ENCODE peak calls at places on chromosome 5, in nine cellular contexts. A is heart left ventricle, J is pancreas, B is A549, Y is SK-N-SH, X is uterus, R is A673, P is left ventricle myocardium inferior, S is sigmoid colon. N is an unnamed sample.
A peak's percentile ranks its signal among the peaks of the same experiment; 100 is the strongest.

GRCh38 chr5:180007582-180007981 is 64.0 kb downstream of the RNF130 start:
- DNase-seq in A (peak; percentile 15), J (no peak), B (no peak), Y (peak; percentile 30), X (no peak), R (no peak), P (peak; percentile 29), S (no peak), N (no peak)

GRCh38 chr5:110371011-110371724 is 355.3 kb downstream of the TMEM232 start:
- DNase-seq in A (no peak), J (no peak), B (no peak), Y (no peak), X (no peak), R (no peak), P (no peak), S (no peak), N (no peak)

GRCh38 chr5:179435181-179435580 is 89.9 kb upstream of the ADAMTS2 start:
- DNase-seq in A (no peak), J (no peak), B (no peak), Y (no peak), X (no peak), R (no peak), P (no peak), S (peak; percentile 40), N (peak; percentile 30)

GRCh38 chr5:158739941-158740340 is 359.8 kb downstream of the EBF1 start:
- DNase-seq in A (peak; percentile 27), J (no peak), B (no peak), Y (no peak), X (peak; percentile 68), R (no peak), P (no peak), S (no peak), N (peak; percentile 70)

GRCh38 chr5:132226516-132227234 is 978 bp downstream of the P4HA2 start:
- DNase-seq in A (peak; percentile 33), J (peak; percentile 37), B (no peak), Y (no peak), X (no peak), R (no peak), P (no peak), S (peak; percentile 72), N (peak; percentile 44)

GRCh38 chr5:92556747-92557146 is 1024.3 kb downstream of the NR2F1-AS1 start:
- DNase-seq in A (no peak), J (no peak), B (no peak), Y (no peak), X (no peak), R (no peak), P (no peak), S (no peak), N (no peak)

GRCh38 chr5:96817496-96817895 is 9.8 kb upstream of the ERAP1 start:
- DNase-seq in A (no peak), J (no peak), B (no peak), Y (no peak), X (no peak), R (no peak), P (no peak), S (no peak), N (no peak)

GRCh38 chr5:101977729-101978345 is 318.2 kb downstream of the SLCO4C1 start:
- DNase-seq in A (no peak), J (no peak), B (peak; percentile 23), Y (peak; percentile 54), X (no peak), R (peak; percentile 72), P (no peak), S (no peak), N (peak; percentile 57)

GRCh38 chr5:153661897-153662296 is 171.4 kb downstream of the GRIA1 start:
- DNase-seq in A (no peak), J (no peak), B (no peak), Y (no peak), X (no peak), R (no peak), P (no peak), S (no peak), N (no peak)

GRCh38 chr5:86665984-86666760 is 48.4 kb downstream of the COX7C start:
- DNase-seq in A (no peak), J (peak; percentile 25), B (no peak), Y (no peak), X (no peak), R (no peak), P (no peak), S (no peak), N (no peak)

GRCh38 chr5:42952575-42952974 is 87.5 kb downstream of the ANXA2R start:
- DNase-seq in A (no peak), J (no peak), B (no peak), Y (no peak), X (no peak), R (no peak), P (no peak), S (no peak), N (no peak)

GRCh38 chr5:131534995-131535394 is 100.0 kb downstream of the RAPGEF6 start:
- DNase-seq in A (no peak), J (no peak), B (no peak), Y (no peak), X (no peak), R (no peak), P (no peak), S (no peak), N (no peak)

GRCh38 chr5:30638899-30639298 is 554.6 kb upstream of the CDH6 start:
- DNase-seq in A (no peak), J (no peak), B (no peak), Y (no peak), X (no peak), R (no peak), P (no peak), S (no peak), N (no peak)

GRCh38 chr5:57445006-57445714 is 37.5 kb downstream of the ACTBL2 start:
- DNase-seq in A (peak; percentile 15), J (no peak), B (no peak), Y (no peak), X (no peak), R (peak; percentile 72), P (no peak), S (no peak), N (no peak)

GRCh38 chr5:96752341-96753016 is 55.3 kb downstream of the ERAP1 start:
- DNase-seq in A (peak; percentile 38), J (peak; percentile 13), B (peak; percentile 27), Y (peak; percentile 19), X (no peak), R (peak; percentile 76), P (no peak), S (no peak), N (peak; percentile 80)

GRCh38 chr5:180299526-180299925 is 7.6 kb upstream of the MAPK9 start:
- DNase-seq in A (no peak), J (no peak), B (no peak), Y (no peak), X (no peak), R (no peak), P (no peak), S (peak; percentile 47), N (no peak)

GRCh38 chr5:120082316-120083068 is 381.6 kb upstream of the PRR16 start:
- DNase-seq in A (no peak), J (no peak), B (no peak), Y (no peak), X (no peak), R (no peak), P (no peak), S (no peak), N (no peak)
- TF ChIP-seq CTCF in A (no peak), J (no peak), B (no peak), Y (peak; percentile 26), X (no peak), R (peak; percentile 30), P (no peak), S (no peak), N (peak; percentile 29)

GRCh38 chr5:157575096-157575872 is at the start of gene ADAM19:
- DNase-seq in A (peak; percentile 75), J (no peak), B (peak; percentile 64), Y (peak; percentile 85), X (peak; percentile 54), R (peak; percentile 45), P (peak; percentile 57), S (peak; percentile 83), N (peak; percentile 75)

GRCh38 chr5:157574456-157575095 is 999 bp downstream of the ADAM19 start:
- DNase-seq in A (peak; percentile 36), J (no peak), B (no peak), Y (no peak), X (peak; percentile 31), R (no peak), P (no peak), S (peak; percentile 76), N (peak; percentile 43)

GRCh38 chr5:157570801-157571200 is 4.8 kb downstream of the ADAM19 start:
- DNase-seq in A (no peak), J (no peak), B (no peak), Y (no peak), X (no peak), R (no peak), P (no peak), S (no peak), N (no peak)

GRCh38 chr5:157568717-157569116 is 6.9 kb downstream of the ADAM19 start:
- DNase-seq in A (no peak), J (no peak), B (no peak), Y (no peak), X (no peak), R (no peak), P (no peak), S (no peak), N (no peak)

GRCh38 chr5:157571357-157571827 is 4.2 kb downstream of the ADAM19 start:
- DNase-seq in A (no peak), J (no peak), B (no peak), Y (no peak), X (no peak), R (no peak), P (no peak), S (no peak), N (peak; percentile 65)
- H3K4me3 ChIP-seq in A (no peak overlapping the region), J (no peak overlapping the region), B (no peak overlapping the region), Y (no peak overlapping the region), X (no peak overlapping the region), R (no peak overlapping the region), P (peak overlapping the region; percentile 4), S (no peak overlapping the region), N (no peak overlapping the region)

DNA sequence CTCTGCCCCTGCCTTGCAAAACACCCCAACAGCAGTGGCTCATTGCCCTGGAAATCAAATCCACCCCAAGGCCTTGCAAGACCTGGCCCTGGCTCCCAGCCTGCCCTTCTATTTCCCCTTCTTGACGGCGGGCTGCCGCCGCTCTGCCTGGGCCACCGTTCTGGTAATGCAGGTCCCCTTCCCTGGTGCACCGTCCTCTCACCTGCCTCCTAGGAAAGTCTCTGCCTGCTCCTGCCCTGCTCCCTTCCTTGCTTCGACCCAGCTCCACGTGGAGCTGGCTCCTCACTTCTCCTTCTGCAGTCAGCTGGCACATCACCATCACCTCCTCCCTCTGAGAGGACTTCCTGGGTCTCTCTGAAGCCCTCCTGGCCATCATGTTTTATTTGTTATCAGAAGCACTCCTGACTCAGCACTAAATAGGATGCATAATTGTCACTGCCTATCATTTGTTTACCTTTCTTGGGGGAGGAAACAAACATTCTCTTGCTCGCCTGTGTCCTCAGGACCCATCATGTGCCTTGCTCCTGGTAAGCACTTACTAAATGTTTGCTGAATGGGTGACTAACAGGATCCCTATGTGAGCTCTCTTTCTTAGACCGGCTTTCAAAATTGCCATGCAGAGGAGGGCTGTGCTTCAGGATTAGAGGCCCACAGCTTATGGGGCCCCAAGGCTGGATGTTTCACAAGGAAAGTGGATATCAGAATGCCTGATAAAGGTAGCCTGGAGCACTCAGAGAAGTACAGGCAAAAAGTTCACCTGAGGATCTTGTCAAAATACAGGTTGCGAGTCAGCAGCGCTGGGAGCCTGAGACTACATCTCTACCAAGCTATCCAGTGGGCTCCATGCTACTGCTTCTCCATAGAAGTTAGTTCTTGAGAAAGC is 19.6 kb upstream of the C5orf47 start:
- DNase-seq in A (no peak), J (no peak), B (peak; percentile 93), Y (no peak), X (no peak), R (no peak), P (no peak), S (no peak), N (peak; percentile 54)
- H3K27ac ChIP-seq in A (no peak overlapping the region), J (no peak overlapping the region), B (peak overlapping the region; percentile 97), Y (no peak overlapping the region), X (no peak overlapping the region), R (no peak overlapping the region), P (peak overlapping the region; percentile 16), S (no peak overlapping the region), N (peak overlapping the region; percentile 74)

GRCh38 chr5:171641891-171642290 is 143.7 kb upstream of the SMIM23 start:
- DNase-seq in A (no peak), J (no peak), B (no peak), Y (no peak), X (no peak), R (no peak), P (no peak), S (no peak), N (no peak)
- TF ChIP-seq CTCF in A (no peak), J (no peak), B (no peak), Y (no peak), X (no peak), R (no peak), P (no peak), S (no peak), N (no peak)